ENCODE peak calls at places on chromosomes 1 and 21, in six cellular contexts. F is T-helper 1 cell; D is occipital lobe; J is central memory CD4-positive, alpha-beta T cell; X is activated T-cell treated with anti-CD3 and anti-CD28 coated beads for 4 hours; L is ACHN. H is an unnamed sample.

GRCh38 chr1:162172733-162173132 is 103.2 kb downstream of the NOS1AP start:
- DNase-seq in F (no peak), D (no peak), J (no peak), X (no peak), L (no peak), H (no peak)

GRCh38 chr1:212012034-212012740 is 23.2 kb downstream of the INTS7 start:
- DNase-seq in F (peak; percentile 18), D (no peak), J (peak; percentile 42), X (peak; percentile 59), L (peak; percentile 76), H (peak; percentile 85)

GRCh38 chr21:29654855-29655254 is 284.9 kb downstream of the GRIK1 start:
- DNase-seq in F (no peak), D (no peak), J (no peak), X (no peak), L (no peak), H (no peak)

GRCh38 chr1:9242338-9242969 is 7.9 kb downstream of the H6PD start:
- DNase-seq in F (no peak), D (peak; percentile 56), J (no peak), X (no peak), L (no peak), H (no peak)

GRCh38 chr1:162908780-162909179 is 47.8 kb upstream of the CCDC190 start:
- DNase-seq in F (no peak), D (no peak), J (no peak), X (no peak), L (peak; percentile 59), H (no peak)

GRCh38 chr1:26907071-26907922 is 6.5 kb downstream of the NR0B2 start:
- DNase-seq in F (no peak), D (no peak), J (no peak), X (no peak), L (peak; percentile 94), H (no peak)

GRCh38 chr21:31386006-31386405 is 41.9 kb upstream of the TIAM1 start:
- DNase-seq in F (no peak), D (no peak), J (no peak), X (no peak), L (no peak), H (peak; percentile 33)

GRCh38 chr1:158013840-158014520 is 20.5 kb downstream of the KIRREL1 start:
- DNase-seq in F (no peak), D (no peak), J (no peak), X (no peak), L (no peak), H (no peak)

GRCh38 chr1:184324972-184325371 is 61.9 kb upstream of the C1orf21 start:
- DNase-seq in F (no peak), D (no peak), J (no peak), X (no peak), L (no peak), H (no peak)

H was measured in SK-N-SH.